ENCODE peak calls at places on chromosome X, in six cellular contexts. X, C, B, S, P and M are unnamed samples.

GRCh38 chrX:32392655-32393054 is 818.7 kb downstream of the DMD start:
- DNase-seq in S (no peak), X (no peak), B (no peak), P (no peak), C (no peak), M (no peak)

GRCh38 chrX:117743469-117744251 is 372.9 kb downstream of the KLHL13 start:
- DNase-seq in S (no peak), B (no peak), C (no peak), P (peak; percentile 22), X (peak; percentile 5), M (peak; percentile 13)

GRCh38 chrX:68895339-68896250 is 66.8 kb downstream of the EFNB1 start:
- DNase-seq in P (peak; percentile 68), B (no peak), X (peak; percentile 31), C (no peak), S (peak; percentile 5), M (no peak)

GRCh38 chrX:44675364-44676024 is 132.8 kb upstream of the FUNDC1 start:
- DNase-seq in P (peak; percentile 76), X (peak; percentile 61), S (peak; percentile 53), B (no peak), C (no peak), M (peak; percentile 8)

GRCh38 chrX:41596586-41596985 is 92.2 kb upstream of the GPR34 start:
- DNase-seq in B (no peak), P (no peak), S (no peak), C (no peak), X (no peak), M (no peak)

GRCh38 chrX:113059714-113060113 is 219.1 kb upstream of the AMOT start:
- DNase-seq in C (no peak), P (no peak), S (no peak), B (no peak), X (no peak), M (no peak)

GRCh38 chrX:136646602-136647239 is 1.2 kb upstream of the CD40LG start:
- DNase-seq in P (no peak), C (no peak), X (no peak), S (no peak), B (no peak), M (no peak)

GRCh38 chrX:11447418-11447817 is 154.2 kb downstream of the AMELX start:
- DNase-seq in P (no peak), C (no peak), X (no peak), B (no peak), S (no peak), M (no peak)

GRCh38 chrX:121052122-121052521 is 4.7 kb downstream of the GLUD2 start:
- DNase-seq in S (no peak), P (no peak), B (no peak), X (peak; percentile 13), C (no peak), M (no peak)

GRCh38 chrX:56787734-56788152 is 58.7 kb downstream of the NBDY start:
- DNase-seq in X (no peak), P (no peak), B (no peak), C (no peak), S (no peak), M (no peak)

GRCh38 chrX:153765138-153766079 is 1.4 kb downstream of the PLXNB3 start:
- DNase-seq in C (no peak), S (peak; percentile 92), X (no peak), P (peak; percentile 82), B (no peak), M (no peak)

DNA sequence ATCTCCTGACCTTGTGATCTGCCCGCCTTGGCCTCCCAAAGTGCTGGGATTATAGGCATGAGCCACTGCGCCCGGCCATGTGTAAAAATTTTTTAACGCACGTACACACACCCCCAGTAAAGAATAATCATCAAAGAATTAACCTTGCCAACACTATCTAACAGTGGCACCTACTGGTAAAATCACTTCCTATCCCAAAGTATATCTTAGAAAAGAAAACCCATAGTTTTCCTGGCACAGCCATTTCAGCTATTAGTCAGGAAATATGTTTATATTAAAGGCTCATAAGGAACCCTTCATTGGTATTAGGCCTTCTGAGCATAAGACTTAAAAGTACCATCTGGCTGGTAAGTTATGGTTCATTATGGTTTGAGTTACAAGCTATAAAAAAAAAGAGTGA is 14.1 kb downstream of the S100G start:
- DNase-seq in S (no peak), X (no peak), B (no peak), C (no peak), P (no peak), M (no peak)
- TF ChIP-seq MAX in S (no peak), X (no peak), B (no peak), C (no peak), P (no peak), M (no peak)

DNA sequence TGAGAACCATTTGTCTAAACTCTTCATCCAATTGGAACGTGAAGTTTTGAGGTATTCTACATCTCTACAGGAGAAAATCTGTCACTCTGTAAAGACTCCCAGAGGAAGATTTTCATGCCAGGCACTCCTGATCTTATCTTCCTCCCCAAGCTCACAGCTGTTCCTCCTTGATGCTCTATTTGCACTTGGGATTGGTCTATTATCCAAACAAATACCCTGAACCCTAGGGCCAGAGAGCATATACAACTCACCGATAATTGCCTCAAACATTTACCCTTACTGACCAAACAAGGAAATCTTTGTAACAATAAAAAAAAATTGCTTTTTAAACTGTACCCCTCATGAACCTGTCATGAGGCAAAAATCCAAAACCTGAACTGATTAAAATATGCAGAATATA is 372.7 kb downstream of the SH2D1A start:
- DNase-seq in B (no peak), S (no peak), X (no peak), C (no peak), P (no peak), M (no peak)
- TF ChIP-seq MAX in B (no peak), S (no peak), X (no peak), C (no peak), P (no peak), M (no peak)

GRCh38 chrX:71577682-71578081 is 555 bp upstream of the GCNA start:
- DNase-seq in C (no peak), X (no peak), B (no peak), S (no peak), P (peak; percentile 37), M (no peak)
- TF ChIP-seq MAX in C (no peak), X (no peak), B (no peak), S (no peak), P (no peak), M (no peak)

GRCh38 chrX:139759637-139760036 is 51.7 kb upstream of the MCF2 start:
- DNase-seq in S (peak; percentile 38), X (peak; percentile 24), C (no peak), P (no peak), B (no peak), M (peak; percentile 11)
- TF ChIP-seq MAX in S (no peak), X (no peak), C (no peak), P (no peak), B (no peak), M (no peak)

GRCh38 chrX:87727615-87728014 is 210.0 kb downstream of the KLHL4 start:
- DNase-seq in C (no peak), S (peak; percentile 27), P (no peak), X (no peak), B (no peak), M (no peak)

GRCh38 chrX:87728459-87728858 is 210.9 kb downstream of the KLHL4 start:
- DNase-seq in X (no peak), S (peak; percentile 37), C (no peak), P (no peak), B (no peak), M (no peak)

GRCh38 chrX:87732133-87732532 is 214.5 kb downstream of the KLHL4 start:
- DNase-seq in X (no peak), B (no peak), P (no peak), C (no peak), S (no peak), M (no peak)

GRCh38 chrX:87728024-87728423 is 210.4 kb downstream of the KLHL4 start:
- DNase-seq in C (no peak), S (peak; percentile 23), P (no peak), B (no peak), X (no peak), M (no peak)
- TF ChIP-seq MAX in C (no peak), S (no peak), P (peak; percentile 35), B (no peak), X (no peak), M (no peak)

GRCh38 chrX:17459596-17459995 is 84.6 kb downstream of the NHS start:
- DNase-seq in X (no peak), S (no peak), C (no peak), B (no peak), P (no peak), M (no peak)
- TF ChIP-seq MAX in X (no peak), S (no peak), C (no peak), B (no peak), P (no peak), M (no peak)

DNA sequence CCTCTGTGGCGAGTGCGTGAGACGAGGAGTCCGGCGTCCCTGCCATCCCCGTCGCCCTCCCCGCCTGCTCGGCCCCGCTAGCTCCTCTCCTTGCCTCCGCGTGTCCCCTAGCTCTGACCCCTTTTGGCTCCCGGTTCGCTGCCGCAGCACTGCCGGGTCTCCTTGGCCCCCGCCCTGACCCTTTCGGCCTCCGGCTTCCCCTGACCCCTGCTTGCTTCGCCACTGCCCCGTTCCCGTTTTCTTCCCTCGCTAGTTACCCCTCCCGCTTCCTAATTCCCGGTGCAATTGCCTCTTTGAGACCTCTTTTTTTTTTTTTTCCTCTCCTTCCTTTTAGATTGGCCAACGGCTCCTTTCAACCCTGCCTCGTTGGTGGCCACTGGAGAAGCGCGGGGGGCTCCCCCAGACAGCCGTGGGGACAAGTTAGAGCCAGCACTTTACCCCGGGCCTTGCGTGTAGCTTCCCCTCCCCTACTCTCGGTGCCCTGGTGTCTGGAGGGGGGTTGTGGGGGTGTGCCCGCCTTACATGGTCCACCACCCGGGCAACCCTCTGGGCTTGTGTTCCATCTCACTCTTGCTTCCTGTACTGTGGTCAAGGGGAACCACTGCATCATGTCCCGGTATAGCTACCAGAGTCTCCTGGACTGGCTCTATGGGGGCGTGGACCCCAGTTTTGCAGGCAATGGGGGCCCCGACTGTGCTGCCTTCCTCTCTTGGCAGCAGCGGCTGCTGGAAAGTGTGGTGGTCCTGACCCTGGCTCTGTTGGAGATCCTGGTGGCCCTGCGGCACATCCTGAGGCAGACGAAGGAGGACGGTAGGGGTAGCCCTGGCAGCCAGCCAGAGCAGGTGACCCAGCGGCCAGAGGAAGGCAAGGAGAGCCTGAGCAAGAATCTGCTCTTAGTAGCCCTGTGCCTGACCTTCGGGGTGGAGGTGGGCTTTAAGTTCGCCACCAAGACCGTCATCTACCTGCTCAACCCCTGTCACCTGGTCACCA is 548 bp downstream of the TMEM164 start:
- DNase-seq in S (peak; percentile 31), X (no peak), P (peak; percentile 38), C (no peak), B (no peak), M (peak; percentile 51)
- TF ChIP-seq MAX in S (peak; percentile 30), X (no peak), P (no peak), C (no peak), B (no peak), M (no peak)

DNA sequence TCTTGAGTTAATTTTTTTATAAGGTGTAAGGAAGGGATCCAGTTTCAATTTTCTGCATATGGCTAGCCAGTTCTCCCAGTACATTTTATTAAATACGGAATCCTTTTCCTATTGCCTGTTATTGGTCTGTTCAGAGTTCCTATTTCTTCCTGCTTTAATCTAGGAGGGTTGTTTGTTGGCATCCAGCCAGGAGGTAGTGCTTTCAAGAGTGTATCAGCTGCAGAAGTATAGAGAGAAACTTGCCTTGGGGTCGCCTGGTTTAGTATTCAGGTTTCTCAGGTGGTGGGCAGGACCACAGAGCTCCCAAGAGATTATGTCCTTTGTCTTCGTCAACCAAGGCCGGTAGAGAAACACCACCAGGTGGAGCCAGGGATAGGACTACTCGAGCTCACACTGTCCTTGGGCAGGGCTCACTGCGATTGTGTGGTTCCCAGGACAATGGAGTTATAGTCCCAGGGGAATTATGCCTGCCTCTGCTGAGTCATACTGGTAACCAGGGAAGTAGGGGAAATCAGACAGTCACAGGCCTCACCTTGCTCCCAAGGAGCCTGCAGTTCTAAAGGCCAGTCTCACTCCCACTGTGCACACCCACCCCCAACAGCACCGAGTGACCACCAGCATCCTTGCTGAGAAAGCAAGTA is 168.1 kb downstream of the VSIG4 start:
- DNase-seq in C (peak; percentile 44), P (no peak), S (peak; percentile 68), B (peak; percentile 67), X (peak; percentile 67), M (peak; percentile 77)
- TF ChIP-seq MAX in C (no peak), P (no peak), S (no peak), B (no peak), X (no peak), M (no peak)